ENCODE peak calls at places on chromosomes 5 and 9, in six cellular contexts. R is A549, G is right lobe of liver, A is GM03348, I is GM19239, F is left ventricle myocardium inferior. P is an unnamed sample.

GRCh38 chr9:110807956-110808598 is 139.5 kb downstream of the MUSK start:
- DNase-seq in R (no peak), I (no peak), G (no peak), F (no peak), A (no peak), P (no peak)

GRCh38 chr9:136359774-136360718 is 3.5 kb downstream of the DNLZ start:
- DNase-seq in I (no peak), G (no peak), R (no peak), F (no peak), A (no peak), P (no peak)

GRCh38 chr5:125357660-125358059 is 611.2 kb upstream of the ZNF608 start:
- DNase-seq in F (no peak), R (no peak), A (no peak), G (no peak), I (no peak), P (no peak)

GRCh38 chr5:135596364-135596763 is 17.6 kb upstream of the CXCL14 start:
- DNase-seq in F (no peak), G (no peak), A (no peak), R (no peak), I (no peak), P (no peak)

GRCh38 chr5:132497488-132497997 is 7.0 kb upstream of the IRF1 start:
- DNase-seq in F (peak), A (peak), G (peak), I (no peak), R (peak), P (no peak)

GRCh38 chr9:126439402-126439765 is 112.8 kb downstream of the MVB12B start:
- DNase-seq in F (no peak), I (no peak), G (no peak), R (no peak), A (peak), P (no peak)

GRCh38 chr5:43231977-43232376 is 40.0 kb downstream of the NIM1K start:
- DNase-seq in I (no peak), G (peak), A (no peak), F (no peak), R (no peak), P (no peak)

GRCh38 chr9:125544474-125544873 is 162.5 kb downstream of the MAPKAP1 start:
- DNase-seq in I (no peak), R (no peak), A (no peak), G (no peak), F (no peak), P (no peak)

GRCh38 chr9:91253488-91253887 is 108.2 kb downstream of the AUH start:
- DNase-seq in R (peak), G (no peak), A (no peak), F (no peak), I (no peak), P (no peak)

GRCh38 chr9:22622823-22623222 is 176.2 kb downstream of the DMRTA1 start:
- DNase-seq in I (no peak), A (no peak), G (no peak), R (no peak), F (no peak), P (no peak)

GRCh38 chr9:88826651-88827245 is 164.5 kb upstream of the S1PR3 start:
- DNase-seq in G (no peak), R (no peak), I (no peak), F (no peak), A (peak), P (no peak)

GRCh38 chr9:116096046-116096445 is 57.5 kb upstream of the PAPPA start:
- DNase-seq in F (no peak), I (no peak), G (no peak), A (no peak), R (no peak), P (no peak)

GRCh38 chr5:164484948-164485347 is 979.5 kb downstream of the MAT2B start:
- DNase-seq in I (no peak), A (no peak), R (no peak), G (no peak), F (no peak), P (no peak)

GRCh38 chr9:130181645-130182044 is 9.4 kb downstream of the NCS1 start:
- DNase-seq in A (no peak), G (no peak), I (no peak), R (no peak), F (no peak), P (no peak)

GRCh38 chr5:68419637-68420452 is 204.3 kb downstream of the PIK3R1 start:
- DNase-seq in A (peak), I (no peak), G (no peak), R (no peak), F (no peak), P (no peak)

GRCh38 chr5:91144491-91145232 is 238.5 kb downstream of the ARRDC3 start:
- DNase-seq in R (no peak), I (no peak), A (no peak), G (no peak), F (no peak), P (no peak)

GRCh38 chr5:142017832-142018427 is 5.1 kb upstream of the GNPDA1 start:
- DNase-seq in G (no peak), A (no peak), R (no peak), F (no peak), I (no peak), P (no peak)

GRCh38 chr9:134488251-134488900 is 153.2 kb upstream of the COL5A1 start:
- DNase-seq in A (peak), G (no peak), I (no peak), F (peak), R (no peak), P (no peak)

GRCh38 chr5:59099270-59099994 is 516.6 kb downstream of the RAB3C start:
- DNase-seq in A (peak), R (peak), G (no peak), I (peak), F (no peak), P (no peak)

GRCh38 chr9:79800578-79800977 is 228.8 kb downstream of the TLE4 start:
- DNase-seq in A (no peak), R (no peak), F (no peak), G (no peak), I (no peak), P (no peak)

GRCh38 chr9:114314881-114315722 is 7.8 kb upstream of the ORM1 start:
- DNase-seq in R (no peak), F (no peak), A (no peak), G (peak), I (no peak), P (no peak)

GRCh38 chr9:16133556-16134227 is 580.8 kb downstream of the CCDC171 start:
- DNase-seq in I (peak), F (peak), G (peak), R (peak), A (peak), P (no peak)